ENCODE peak calls at places on chromosomes 2 and 18, in ten cellular contexts. V, X, D, G, N, P, K, F, H and E are unnamed samples.

GRCh38 chr2:20484810-20485611 is 38.1 kb downstream of the RHOB start:
- DNase-seq in V (no peak), X (no peak), D (peak; percentile 50), G (no peak), N (no peak), P (no peak), K (no peak), F (no peak), H (no peak), E (no peak)

GRCh38 chr2:79827881-79828280 is 315.0 kb downstream of the CTNNA2 start:
- DNase-seq in V (no peak), X (no peak), D (no peak), G (no peak), N (no peak), P (no peak), K (no peak), F (no peak), H (no peak), E (no peak)

GRCh38 chr2:219126555-219126954 is 34.1 kb downstream of the NHEJ1 start:
- DNase-seq in V (no peak), X (peak; percentile 78), D (no peak), G (no peak), N (no peak), P (no peak), K (no peak), F (no peak), H (no peak), E (no peak)

GRCh38 chr18:31487251-31488015 is 10.5 kb upstream of the DSG2 start:
- DNase-seq in V (no peak), X (peak; percentile 3), D (no peak), G (no peak), N (peak; percentile 88), P (no peak), K (no peak), F (no peak), H (peak; percentile 88), E (no peak)

GRCh38 chr2:20762945-20763683 is 59.8 kb downstream of the LDAH start:
- DNase-seq in V (no peak), X (no peak), D (no peak), G (no peak), N (no peak), P (no peak), K (no peak), F (peak; percentile 65), H (no peak), E (no peak)

GRCh38 chr2:43212931-43213330 is 13.5 kb downstream of the ZFP36L2 start:
- DNase-seq in V (no peak), X (no peak), D (peak; percentile 86), G (peak; percentile 40), N (no peak), P (peak; percentile 63), K (no peak), F (no peak), H (no peak), E (peak; percentile 54)

GRCh38 chr18:56568986-56569385 is 69.4 kb downstream of the TXNL1 start:
- DNase-seq in V (no peak), X (no peak), D (no peak), G (no peak), N (no peak), P (no peak), K (no peak), F (no peak), H (no peak), E (no peak)

GRCh38 chr2:23639406-23639982 is 254.5 kb downstream of the KLHL29 start:
- DNase-seq in V (no peak), X (no peak), D (no peak), G (no peak), N (peak; percentile 11), P (no peak), K (no peak), F (no peak), H (no peak), E (no peak)

GRCh38 chr2:237604960-237605359 is 14.4 kb upstream of the RAB17 start:
- DNase-seq in V (no peak), X (peak; percentile 64), D (no peak), G (no peak), N (peak; percentile 45), P (no peak), K (no peak), F (no peak), H (peak; percentile 26), E (no peak)

GRCh38 chr18:7367336-7367735 is 136.4 kb downstream of the LRRC30 start:
- DNase-seq in V (no peak), X (no peak), D (no peak), G (no peak), N (no peak), P (no peak), K (no peak), F (no peak), H (no peak), E (no peak)

GRCh38 chr2:224158061-224158460 is 119.0 kb upstream of the SERPINE2 start:
- DNase-seq in V (no peak), X (no peak), D (no peak), G (no peak), N (no peak), P (no peak), K (no peak), F (no peak), H (no peak), E (no peak)

GRCh38 chr18:62496262-62496661 is 26.6 kb upstream of the ZCCHC2 start:
- DNase-seq in V (no peak), X (no peak), D (no peak), G (no peak), N (no peak), P (no peak), K (no peak), F (no peak), H (no peak), E (no peak)

GRCh38 chr2:172330060-172330671 is 97.2 kb upstream of the ITGA6 start:
- DNase-seq in V (no peak), X (peak; percentile 85), D (no peak), G (no peak), N (no peak), P (no peak), K (no peak), F (no peak), H (no peak), E (no peak)

GRCh38 chr2:156229724-156230362 is 102.7 kb downstream of the NR4A2 start:
- DNase-seq in V (no peak), X (no peak), D (no peak), G (no peak), N (no peak), P (no peak), K (no peak), F (no peak), H (no peak), E (no peak)

GRCh38 chr2:45912109-45912508 is 260.6 kb downstream of the PRKCE start:
- DNase-seq in V (no peak), X (peak; percentile 87), D (no peak), G (no peak), N (no peak), P (no peak), K (no peak), F (no peak), H (no peak), E (no peak)

GRCh38 chr2:181858600-181858999 is 32.9 kb upstream of the ITPRID2 start:
- DNase-seq in V (no peak), X (no peak), D (no peak), G (no peak), N (no peak), P (no peak), K (no peak), F (no peak), H (no peak), E (no peak)
- H3K4me3 ChIP-seq in V (no peak overlapping the region), X (no peak overlapping the region), D (no peak overlapping the region), G (no peak overlapping the region), N (no peak overlapping the region), P (no peak overlapping the region), K (no peak overlapping the region), F (no peak overlapping the region), H (no peak overlapping the region), E (no peak overlapping the region)

GRCh38 chr2:201947287-201947686 is 86.4 kb upstream of the FZD7 start:
- DNase-seq in V (no peak), X (no peak), D (no peak), G (no peak), N (no peak), P (no peak), K (no peak), F (no peak), H (no peak), E (no peak)
- H3K4me1 ChIP-seq in V (no peaks in the 10 kb centered on the region), X (no peaks in the 10 kb centered on the region), D (no peaks in the 10 kb centered on the region), G (no peaks in the 10 kb centered on the region), N (no peaks in the 10 kb centered on the region), P (no peaks in the 10 kb centered on the region), K (no peaks in the 10 kb centered on the region), F (no peaks in the 10 kb centered on the region), H (peaks cover 4% of the 10 kb centered on the region), E (no peaks in the 10 kb centered on the region)

GRCh38 chr2:101731221-101732054 is 33.9 kb downstream of the MAP4K4 start:
- DNase-seq in V (no peak), X (peak; percentile 99), D (no peak), G (no peak), N (no peak), P (no peak), K (no peak), F (no peak), H (no peak), E (no peak)
- H3K27ac ChIP-seq in V (no peak overlapping the region), X (peak overlapping the region; percentile 90), D (no peak overlapping the region), G (no peak overlapping the region), N (no peak overlapping the region), P (no peak overlapping the region), K (no peak overlapping the region), F (no peak overlapping the region), H (no peak overlapping the region), E (no peak overlapping the region)

GRCh38 chr18:2223394-2223793 is 347.9 kb downstream of the METTL4 start:
- DNase-seq in V (no peak), X (no peak), D (no peak), G (no peak), N (peak; percentile 24), P (no peak), K (no peak), F (no peak), H (no peak), E (no peak)
- H3K4me3 ChIP-seq in V (no peak overlapping the region), X (no peak overlapping the region), D (no peak overlapping the region), G (peak overlapping the region; percentile 39), N (peak overlapping the region; percentile 39), P (peak overlapping the region; percentile 31), K (peak overlapping the region; percentile 2), F (no peak overlapping the region), H (no peak overlapping the region), E (no peak overlapping the region)

DNA sequence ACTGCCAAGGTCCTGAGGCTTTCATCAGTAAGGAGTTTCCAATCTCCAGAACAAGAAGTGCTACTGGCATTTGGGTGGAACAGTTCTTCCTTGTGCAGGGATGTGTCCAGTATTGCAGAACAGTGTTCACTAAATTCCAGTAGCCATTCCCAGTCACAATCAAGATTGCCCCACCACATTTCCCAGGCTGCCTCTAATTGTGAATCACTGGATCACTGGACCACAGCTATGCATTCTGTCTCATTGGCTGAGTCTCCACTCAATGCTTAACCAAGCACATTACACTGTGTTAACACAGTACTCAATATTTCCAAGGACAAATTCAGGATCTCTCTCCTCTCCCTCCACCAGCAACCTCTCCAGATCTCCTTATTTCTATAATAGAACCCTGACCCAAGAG is 160.2 kb upstream of the CCDC150 start:
- DNase-seq in V (no peak), X (no peak), D (no peak), G (no peak), N (peak; percentile 96), P (no peak), K (no peak), F (no peak), H (peak; percentile 69), E (no peak)
- H3K4me1 ChIP-seq in V (no peaks in the 10 kb centered on the region), X (no peaks in the 10 kb centered on the region), D (no peaks in the 10 kb centered on the region), G (no peaks in the 10 kb centered on the region), N (peaks cover 44% of the 10 kb centered on the region), P (no peaks in the 10 kb centered on the region), K (no peaks in the 10 kb centered on the region), F (no peaks in the 10 kb centered on the region), H (no peaks in the 10 kb centered on the region), E (peaks cover 8% of the 10 kb centered on the region)